ENCODE peak calls at places on chromosomes 2 and 18, in seven cellular contexts. L is tibial artery, B is tibial nerve, U is AG04449, I is AG09309, R is upper lobe of right lung, M is retinal pigment epithelial cell. Q is an unnamed sample.

GRCh38 chr2:26471766-26472706 is 5.9 kb downstream of the OTOF start:
- DNase-seq in U (no peak), R (no peak), B (no peak), I (no peak), L (no peak), M (no peak), Q (no peak)

GRCh38 chr2:204645018-204645775 is 99.9 kb downstream of the PARD3B start:
- DNase-seq in U (no peak), M (no peak), R (no peak), I (no peak), B (no peak), L (no peak), Q (no peak)

GRCh38 chr2:45626387-45627010 is 15.4 kb upstream of the SRBD1 start:
- DNase-seq in B (no peak), I (no peak), U (no peak), R (no peak), L (no peak), M (no peak), Q (no peak)

GRCh38 chr2:203759692-203760365 is 53.4 kb downstream of the CD28 start:
- DNase-seq in B (no peak), R (no peak), U (no peak), M (peak), I (peak), L (no peak), Q (no peak)

GRCh38 chr2:116696223-116696622 is 1118.3 kb upstream of the DDX18 start:
- DNase-seq in B (no peak), R (no peak), L (no peak), I (no peak), M (peak), U (no peak), Q (no peak)

GRCh38 chr2:235719146-235719942 is 225.5 kb downstream of the AGAP1 start:
- DNase-seq in U (no peak), L (no peak), B (no peak), R (no peak), I (no peak), M (no peak), Q (no peak)

GRCh38 chr2:68088950-68089349 is 26.1 kb upstream of the C1D start:
- DNase-seq in M (no peak), R (no peak), L (no peak), U (no peak), B (no peak), I (no peak), Q (no peak)

GRCh38 chr2:9178905-9179571 is 27.6 kb upstream of the ASAP2 start:
- DNase-seq in R (no peak), I (no peak), M (peak), B (no peak), L (peak), U (no peak), Q (no peak)

GRCh38 chr2:30178618-30179404 is 32.0 kb downstream of the YPEL5 start:
- DNase-seq in U (no peak), B (peak), L (no peak), M (no peak), R (no peak), I (no peak), Q (no peak)

GRCh38 chr18:68566991-68567390 is 147.9 kb downstream of the TMX3 start:
- DNase-seq in U (no peak), M (no peak), B (no peak), I (no peak), L (no peak), R (no peak), Q (no peak)

GRCh38 chr2:26569216-26570082 is 71.7 kb downstream of the CIB4 start:
- DNase-seq in L (peak), M (no peak), R (peak), I (no peak), U (no peak), B (no peak), Q (no peak)

GRCh38 chr2:69450735-69451416 is 13.6 kb upstream of the NFU1 start:
- DNase-seq in L (no peak), R (no peak), B (no peak), U (no peak), I (no peak), M (no peak), Q (no peak)

GRCh38 chr2:241857572-241858121 is 1.0 kb downstream of the PDCD1 start:
- DNase-seq in L (peak), B (no peak), U (no peak), I (no peak), R (peak), M (no peak), Q (no peak)

GRCh38 chr2:46564350-46564749 is 85.0 kb downstream of the TMEM247 start:
- DNase-seq in M (no peak), I (no peak), L (no peak), R (no peak), U (no peak), B (no peak), Q (no peak)

GRCh38 chr2:29663266-29663665 is 258.1 kb downstream of the ALK start:
- DNase-seq in L (no peak), R (no peak), B (no peak), U (peak), I (peak), M (no peak), Q (no peak)

GRCh38 chr2:201500534-201500933 is 49.0 kb downstream of the STRADB start:
- DNase-seq in U (no peak), L (no peak), I (no peak), R (no peak), M (no peak), B (no peak), Q (no peak)

GRCh38 chr2:27724905-27725693 is 46.4 kb upstream of the MRPL33 start:
- DNase-seq in R (no peak), U (no peak), B (no peak), M (no peak), I (no peak), L (no peak), Q (no peak)

GRCh38 chr18:53541924-53542323 is 682.5 kb downstream of the MBD2 start:
- DNase-seq in U (no peak), I (no peak), R (no peak), L (no peak), M (no peak), B (no peak), Q (no peak)

GRCh38 chr2:11680901-11681721 is 11.1 kb upstream of the NTSR2 start:
- DNase-seq in L (peak), I (no peak), U (no peak), R (no peak), M (no peak), B (no peak), Q (no peak)

GRCh38 chr2:71831208-71831577 is 316.5 kb downstream of the CYP26B1 start:
- DNase-seq in L (peak), B (no peak), U (peak), I (peak), M (peak), R (no peak), Q (no peak)

GRCh38 chr2:226813148-226813701 is 13.6 kb upstream of the IRS1 start:
- DNase-seq in I (no peak), U (no peak), L (no peak), R (no peak), M (no peak), B (no peak), Q (no peak)

GRCh38 chr2:20490300-20491181 is 43.7 kb downstream of the RHOB start:
- DNase-seq in I (peak), L (peak), B (no peak), M (peak), R (peak), U (no peak), Q (no peak)

GRCh38 chr18:50527636-50528307 is 32.1 kb upstream of the MAPK4 start:
- DNase-seq in B (no peak), U (no peak), M (no peak), L (no peak), I (no peak), R (no peak), Q (no peak)

GRCh38 chr2:217275091-217275490 is 415.2 kb upstream of the TNP1 start:
- DNase-seq in L (no peak), R (no peak), U (no peak), B (no peak), I (no peak), M (no peak), Q (no peak)

GRCh38 chr2:7411691-7412090 is 494.5 kb downstream of the RNF144A start:
- DNase-seq in M (no peak), L (no peak), U (no peak), R (no peak), B (no peak), I (no peak), Q (no peak)

GRCh38 chr2:72147303-72147970 is at the start of gene CYP26B1:
- DNase-seq in I (no peak), R (peak), U (no peak), L (peak), M (no peak), B (peak), Q (no peak)

GRCh38 chr2:128722469-128722868 is 403.8 kb upstream of the HS6ST1 start:
- DNase-seq in R (no peak), M (no peak), L (no peak), B (no peak), I (no peak), U (no peak), Q (no peak)

GRCh38 chr2:110866496-110866895 is 134.1 kb downstream of the ACOXL start:
- DNase-seq in U (no peak), B (no peak), I (no peak), L (no peak), M (no peak), R (no peak), Q (no peak)

GRCh38 chr2:151771599-151772358 is 37.5 kb upstream of the NEB start:
- DNase-seq in L (no peak), B (no peak), U (no peak), I (peak), R (no peak), M (no peak), Q (no peak)

GRCh38 chr2:7071137-7071536 is 153.9 kb downstream of the RNF144A start:
- DNase-seq in I (no peak), L (peak), U (no peak), M (no peak), B (no peak), R (no peak), Q (no peak)

GRCh38 chr2:8193146-8193545 is 488.7 kb upstream of the ID2 start:
- DNase-seq in M (no peak), R (no peak), U (no peak), L (no peak), I (no peak), B (no peak), Q (no peak)

GRCh38 chr18:13245481-13246000 is 27.0 kb downstream of the LDLRAD4 start:
- DNase-seq in L (no peak), M (no peak), B (no peak), R (peak), I (no peak), U (no peak), Q (no peak)

GRCh38 chr2:237498341-237498740 is 11.3 kb downstream of the MLPH start:
- DNase-seq in M (no peak), U (no peak), L (no peak), B (no peak), I (no peak), R (peak), Q (no peak)

GRCh38 chr2:240564191-240564570 is 4.0 kb downstream of the DUSP28 start:
- DNase-seq in U (no peak), M (no peak), R (no peak), L (no peak), I (no peak), B (no peak), Q (no peak)

GRCh38 chr2:240560480-240561324 is 545 bp downstream of the DUSP28 start:
- DNase-seq in U (peak), R (peak), B (peak), M (peak), I (peak), L (peak), Q (peak)

GRCh38 chr2:240560084-240560479 is at the start of gene DUSP28:
- DNase-seq in B (peak), R (peak), L (peak), I (peak), U (no peak), M (peak), Q (peak)

GRCh38 chr2:240559271-240559670 is 886 bp upstream of the DUSP28 start:
- DNase-seq in U (no peak), L (no peak), M (no peak), R (no peak), B (no peak), I (no peak), Q (no peak)

GRCh38 chr2:240561325-240561971 is 1.3 kb downstream of the DUSP28 start:
- DNase-seq in L (no peak), I (peak), M (no peak), R (no peak), B (no peak), U (peak), Q (no peak)
- TF ChIP-seq CTCF in L (no peak), I (no peak), M (no peak), R (peak), B (no peak), U (no peak), Q (no peak)

GRCh38 chr18:10515456-10515855 is 10.4 kb upstream of the NAPG start:
- DNase-seq in L (no peak), M (no peak), R (no peak), I (no peak), B (no peak), U (no peak), Q (no peak)

GRCh38 chr18:10519366-10519765 is 6.5 kb upstream of the NAPG start:
- DNase-seq in B (no peak), I (no peak), R (no peak), M (no peak), U (no peak), L (no peak), Q (no peak)

GRCh38 chr18:10516078-10516477 is 9.7 kb upstream of the NAPG start:
- DNase-seq in I (no peak), U (no peak), B (no peak), R (no peak), M (no peak), L (no peak), Q (no peak)

GRCh38 chr18:10519999-10520935 is 5.6 kb upstream of the NAPG start:
- DNase-seq in M (peak), L (peak), B (peak), R (peak), I (peak), U (peak), Q (peak)

GRCh38 chr18:10518595-10519273 is 7.1 kb upstream of the NAPG start:
- DNase-seq in M (no peak), U (no peak), R (peak), L (peak), I (no peak), B (peak), Q (no peak)
- TF ChIP-seq CTCF in M (peak), U (peak), R (peak), L (peak), I (peak), B (peak), Q (no peak)

DNA sequence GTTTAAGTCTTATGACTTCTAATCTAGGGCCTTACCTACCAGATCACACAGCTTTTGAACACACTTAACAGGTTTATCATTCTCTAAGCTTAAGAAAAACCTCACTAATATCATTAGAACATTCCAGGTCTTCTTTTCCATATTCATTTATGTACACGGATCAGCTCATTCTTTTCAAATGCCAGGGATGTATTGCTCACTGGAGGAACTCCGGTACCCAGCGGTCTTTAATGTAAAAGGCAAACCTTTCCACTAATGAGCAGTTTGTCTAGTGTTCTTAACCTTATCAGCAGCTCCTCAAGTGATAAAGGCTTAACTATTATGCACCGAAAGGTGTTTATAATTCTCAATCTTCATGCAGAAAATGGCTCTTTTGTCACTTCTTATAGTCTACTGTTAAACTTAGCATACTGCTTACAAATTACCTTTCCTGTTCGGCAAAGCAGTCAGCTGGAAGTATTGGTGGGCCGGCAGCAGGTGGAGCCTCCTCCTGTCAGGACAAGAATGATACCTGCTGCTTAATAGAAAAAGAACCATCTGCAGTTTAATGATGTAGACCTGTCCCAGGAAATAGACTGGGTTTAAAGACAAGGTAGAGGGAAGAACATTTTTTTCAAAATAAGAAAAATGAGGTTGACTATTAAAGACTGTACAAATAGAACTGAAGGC is 142.7 kb downstream of the FIGN start:
- DNase-seq in I (no peak), B (no peak), R (no peak), M (no peak), U (no peak), L (no peak), Q (no peak)
- TF ChIP-seq CTCF in I (no peak), B (no peak), R (no peak), M (no peak), U (no peak), L (no peak), Q (no peak)

GRCh38 chr18:30192216-30192615 is 850.3 kb downstream of the DSC3 start:
- DNase-seq in M (no peak), U (no peak), B (no peak), I (no peak), L (no peak), R (no peak), Q (no peak)
- TF ChIP-seq CTCF in M (no peak), U (no peak), B (no peak), I (no peak), L (no peak), R (no peak), Q (no peak)

Q was measured in mesothelial cell of epicardium.